ENCODE peak calls at places on chromosomes 3 and 15, in six cellular contexts. F is GM23338; U is sigmoid colon; P is CD8-positive, alpha-beta memory T cell; V is GM23248; H is AG09309. C is an unnamed sample.

GRCh38 chr3:50251220-50251619 is 15.2 kb downstream of the GNAI2 start:
- DNase-seq in P (no peak), V (peak; percentile 96), H (peak; percentile 67), U (no peak), F (no peak), C (no peak)

GRCh38 chr3:53677406-53677805 is 168.8 kb downstream of the CHDH start:
- DNase-seq in V (peak; percentile 14), H (no peak), F (no peak), U (no peak), P (no peak), C (peak; percentile 6)

GRCh38 chr3:152051501-152052404 is 178.3 kb downstream of the SUCNR1 start:
- DNase-seq in V (peak; percentile 65), H (peak; percentile 60), P (no peak), U (no peak), F (no peak), C (peak; percentile 71)

GRCh38 chr3:194986208-194987043 is 284.5 kb downstream of the XXYLT1 start:
- DNase-seq in P (no peak), U (no peak), V (no peak), F (no peak), H (no peak), C (no peak)

GRCh38 chr3:113245775-113246174 is 34.4 kb downstream of the BOC start:
- DNase-seq in U (peak; percentile 72), H (no peak), F (no peak), P (no peak), V (peak; percentile 90), C (peak; percentile 61)

GRCh38 chr3:69200384-69201068 is 78.1 kb upstream of the LMOD3 start:
- DNase-seq in V (no peak), H (no peak), P (no peak), F (peak; percentile 62), U (no peak), C (peak; percentile 27)

GRCh38 chr15:74870496-74871213 is 2.5 kb downstream of the SCAMP2 start:
- DNase-seq in H (no peak), V (no peak), P (no peak), F (no peak), U (no peak), C (peak; percentile 65)

GRCh38 chr3:133857767-133858166 is 37.9 kb downstream of the RAB6B start:
- DNase-seq in U (no peak), H (no peak), P (no peak), F (no peak), V (no peak), C (no peak)

GRCh38 chr3:41075958-41076357 is 123.3 kb upstream of the CTNNB1 start:
- DNase-seq in V (peak; percentile 6), P (no peak), H (no peak), F (peak; percentile 15), U (peak; percentile 66), C (no peak)

GRCh38 chr3:123202451-123202850 is 708 bp downstream of the SEC22A start:
- DNase-seq in P (no peak), H (no peak), F (peak; percentile 47), U (no peak), V (peak; percentile 36), C (peak; percentile 27)

GRCh38 chr15:65055201-65055870 is 10.1 kb downstream of the SLC51B start:
- DNase-seq in P (no peak), H (no peak), V (peak; percentile 56), U (no peak), F (no peak), C (no peak)

GRCh38 chr3:63824309-63824708 is 5.2 kb downstream of the C3orf49 start:
- DNase-seq in V (peak; percentile 63), P (no peak), H (peak; percentile 20), F (no peak), U (no peak), C (peak; percentile 21)

GRCh38 chr15:25863067-25863967 is at the start of gene ATP10A:
- DNase-seq in U (peak; percentile 74), V (peak; percentile 85), P (peak; percentile 31), F (peak; percentile 77), H (no peak), C (peak; percentile 87)

GRCh38 chr3:71583569-71584215 is at the start of gene FOXP1:
- DNase-seq in P (peak; percentile 50), U (peak; percentile 85), F (peak; percentile 90), V (peak; percentile 91), H (no peak), C (peak; percentile 91)

GRCh38 chr3:37745921-37746320 is 115.8 kb upstream of the CTDSPL start:
- DNase-seq in U (no peak), P (no peak), H (no peak), V (no peak), F (no peak), C (no peak)

GRCh38 chr3:18372786-18373405 is 52.2 kb downstream of the SATB1 start:
- DNase-seq in H (no peak), F (no peak), P (no peak), U (no peak), V (no peak), C (no peak)

GRCh38 chr3:97719156-97719821 is 45.3 kb upstream of the ARL6 start:
- DNase-seq in F (peak; percentile 85), U (peak; percentile 74), P (peak; percentile 39), V (peak; percentile 80), H (no peak), C (peak; percentile 92)

GRCh38 chr3:110413291-110413690 is 658.3 kb upstream of the NECTIN3 start:
- DNase-seq in U (no peak), H (no peak), F (no peak), V (no peak), P (no peak), C (no peak)

GRCh38 chr3:14441240-14441919 is 39.0 kb downstream of the SLC6A6 start:
- DNase-seq in V (peak; percentile 56), U (no peak), F (no peak), H (no peak), P (no peak), C (peak; percentile 33)

GRCh38 chr15:28936481-28936881 is 50.7 kb downstream of the APBA2 start:
- DNase-seq in P (no peak), U (peak; percentile 52), F (no peak), V (no peak), H (no peak), C (no peak)

GRCh38 chr15:41971089-41971892 is 1.1 kb downstream of the EHD4 start:
- DNase-seq in U (peak; percentile 79), P (peak; percentile 57), H (no peak), F (peak; percentile 78), V (peak; percentile 83), C (peak; percentile 84)

GRCh38 chr3:162769559-162769958 is 1273.0 kb downstream of the OTOL1 start:
- DNase-seq in V (peak; percentile 52), U (no peak), P (no peak), F (no peak), H (peak; percentile 2), C (no peak)

GRCh38 chr15:59792359-59792758 is 103.2 kb upstream of the BNIP2 start:
- DNase-seq in U (no peak), H (no peak), V (no peak), F (peak; percentile 32), P (no peak), C (no peak)

GRCh38 chr15:59791646-59792208 is 102.6 kb upstream of the BNIP2 start:
- DNase-seq in H (no peak), V (no peak), F (no peak), P (no peak), U (no peak), C (no peak)

GRCh38 chr15:59797756-59798604 is 108.9 kb upstream of the BNIP2 start:
- DNase-seq in U (no peak), P (no peak), V (no peak), F (no peak), H (no peak), C (no peak)

GRCh38 chr15:59791079-59791478 is 102.0 kb upstream of the BNIP2 start:
- DNase-seq in F (no peak), U (no peak), V (no peak), P (no peak), H (no peak), C (no peak)

GRCh38 chr15:59794229-59794886 is 105.2 kb upstream of the BNIP2 start:
- DNase-seq in F (no peak), U (no peak), V (no peak), H (no peak), P (no peak), C (no peak)
- H3K4me3 ChIP-seq in F (no peak overlapping the region), U (no peak overlapping the region), V (no peak overlapping the region), H (no peak overlapping the region), P (no peak overlapping the region), C (no peak overlapping the region)

DNA sequence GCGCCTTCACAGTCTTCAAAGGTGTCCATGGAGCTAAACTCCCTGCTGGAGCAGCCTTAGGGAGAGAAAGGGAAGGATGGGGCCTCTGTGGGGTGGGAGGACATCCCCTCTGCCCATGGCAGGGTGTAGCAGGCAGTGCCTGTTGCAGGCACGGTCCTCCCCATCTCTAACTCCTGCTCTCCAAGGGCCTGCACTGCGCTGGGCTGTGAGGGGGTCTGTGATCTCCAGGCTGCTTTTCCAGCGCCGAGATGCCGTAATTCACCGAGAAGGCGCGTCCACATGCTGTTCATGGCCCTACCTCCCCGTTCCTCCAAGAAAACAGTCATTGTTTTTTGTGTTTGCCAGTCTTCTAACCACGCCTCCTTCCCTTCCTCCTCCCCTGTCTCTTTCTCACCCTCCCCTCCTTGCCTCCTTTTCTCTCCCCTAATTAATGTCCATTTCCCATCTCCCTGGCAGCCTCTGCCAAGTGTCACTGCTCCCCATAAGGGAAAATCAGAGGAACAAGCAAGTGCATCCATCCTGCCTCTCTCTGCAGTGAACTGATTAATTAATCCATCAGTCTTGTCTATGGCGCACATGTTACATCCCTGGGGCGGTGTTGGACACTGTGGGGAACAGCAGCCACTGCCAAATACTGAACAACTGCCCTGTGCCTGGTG is 17.7 kb upstream of the LAMP3 start:
- DNase-seq in H (no peak), F (peak; percentile 50), P (no peak), U (no peak), V (peak; percentile 13), C (no peak)
- H3K4me3 ChIP-seq in H (no peak overlapping the region), F (peak overlapping the region; percentile 82), P (no peak overlapping the region), U (no peak overlapping the region), V (no peak overlapping the region), C (no peak overlapping the region)

GRCh38 chr3:147411235-147411607 is 2.1 kb downstream of the ZIC1 start:
- DNase-seq in H (no peak), F (peak; percentile 52), P (no peak), V (peak; percentile 84), U (no peak), C (peak; percentile 23)
- H3K4me3 ChIP-seq in H (peak overlapping the region; percentile 45), F (peak overlapping the region; percentile 71), P (no peak overlapping the region), V (peak overlapping the region; percentile 92), U (peak overlapping the region; percentile 24), C (peak overlapping the region; percentile 70)

GRCh38 chr3:3778216-3778615 is 21.0 kb upstream of the LRRN1 start:
- DNase-seq in F (no peak), P (no peak), V (no peak), U (no peak), H (no peak), C (no peak)
- H3K4me3 ChIP-seq in F (no peak overlapping the region), P (no peak overlapping the region), V (no peak overlapping the region), U (no peak overlapping the region), H (no peak overlapping the region), C (no peak overlapping the region)

C was measured in adipocyte.